ENCODE peak calls at places on chromosomes 13 and 19, in six cellular contexts. M is glutamatergic neuron, U is fibroblast of mammary gland, C is GM06990, W is natural killer cell, D is stomach. H is an unnamed sample.

GRCh38 chr19:11890634-11891033 is 3.1 kb downstream of the ZNF69 start:
- DNase-seq in M (no peak), D (no peak), C (no peak), U (no peak), W (no peak), H (no peak)

GRCh38 chr19:15213715-15214381 is 13.1 kb upstream of the NOTCH3 start:
- DNase-seq in C (no peak), D (peak; percentile 54), M (peak; percentile 62), U (peak; percentile 59), W (no peak), H (no peak)

GRCh38 chr13:39051157-39051556 is 12.9 kb downstream of the NHLRC3 start:
- DNase-seq in D (no peak), M (no peak), U (peak; percentile 62), C (no peak), W (no peak), H (no peak)

GRCh38 chr19:11152318-11153062 is 3.1 kb downstream of the SPC24 start:
- DNase-seq in U (peak; percentile 96), C (no peak), D (peak; percentile 87), M (no peak), W (no peak), H (no peak)

GRCh38 chr19:1063030-1063908 is 3.7 kb upstream of the ARHGAP45 start:
- DNase-seq in M (no peak), C (peak; percentile 79), U (peak; percentile 19), W (peak; percentile 66), D (no peak), H (no peak)

GRCh38 chr19:45117167-45117594 is 24.2 kb downstream of the PPP1R37 start:
- DNase-seq in U (peak; percentile 31), W (no peak), M (no peak), D (no peak), C (peak; percentile 78), H (no peak)

GRCh38 chr19:7013678-7014077 is 7.6 kb downstream of the MBD3L2B start:
- DNase-seq in U (peak; percentile 27), C (no peak), D (no peak), M (no peak), W (no peak), H (no peak)

GRCh38 chr19:443005-443404 is 17.8 kb downstream of the SHC2 start:
- DNase-seq in M (no peak), W (no peak), C (no peak), U (no peak), D (no peak), H (no peak)

GRCh38 chr19:11814707-11815050 is 606 bp downstream of the ZNF440 start:
- DNase-seq in D (no peak), M (no peak), U (peak; percentile 53), W (no peak), C (no peak), H (no peak)

GRCh38 chr13:19060311-19061002 is 121.2 kb downstream of the TUBA3C start:
- DNase-seq in U (no peak), D (no peak), M (no peak), W (no peak), C (no peak), H (no peak)

GRCh38 chr13:45537506-45537905 is 72.8 kb downstream of the COG3 start:
- DNase-seq in C (no peak), U (peak; percentile 62), M (no peak), W (no peak), D (no peak), H (no peak)

GRCh38 chr19:33883869-33884519 is 87.3 kb downstream of the KCTD15 start:
- DNase-seq in D (no peak), W (no peak), U (no peak), M (no peak), C (no peak), H (no peak)

GRCh38 chr13:84870190-84870589 is 929.0 kb downstream of the SLITRK6 start:
- DNase-seq in D (no peak), W (no peak), U (peak; percentile 1), M (no peak), C (no peak), H (no peak)
- TF ChIP-seq CTCF in D (no peak), W (no peak), U (peak; percentile 13), M (no peak), C (no peak), H (no peak)

GRCh38 chr13:57935965-57936364 is 304.4 kb downstream of the PCDH17 start:
- DNase-seq in W (no peak), M (no peak), C (no peak), U (no peak), D (no peak), H (no peak)

GRCh38 chr13:57932071-57932470 is 300.5 kb downstream of the PCDH17 start:
- DNase-seq in C (no peak), W (no peak), U (no peak), M (no peak), D (no peak), H (no peak)

DNA sequence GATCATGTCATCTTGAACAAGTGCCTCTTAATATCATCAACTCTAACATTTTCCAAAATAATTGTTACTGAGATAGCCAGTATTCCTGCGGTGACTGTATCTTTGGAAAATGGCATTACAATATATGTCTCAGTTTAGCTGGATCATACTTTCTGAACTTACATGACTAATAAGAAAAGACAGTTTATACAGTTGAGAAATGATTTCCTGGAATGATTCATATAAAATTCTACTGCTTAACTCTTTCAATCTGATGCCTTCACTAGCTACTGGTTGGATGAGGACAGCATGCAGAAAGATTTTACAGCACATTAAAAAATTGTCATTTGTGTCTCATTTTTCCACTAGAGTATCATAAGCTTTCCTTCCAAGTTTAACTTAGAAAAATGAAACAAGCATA is 302.1 kb downstream of the PCDH17 start:
- DNase-seq in U (no peak), W (no peak), M (no peak), C (no peak), D (no peak), H (no peak)
- TF ChIP-seq CTCF in U (no peak), W (no peak), M (no peak), C (no peak), D (no peak), H (no peak)

DNA sequence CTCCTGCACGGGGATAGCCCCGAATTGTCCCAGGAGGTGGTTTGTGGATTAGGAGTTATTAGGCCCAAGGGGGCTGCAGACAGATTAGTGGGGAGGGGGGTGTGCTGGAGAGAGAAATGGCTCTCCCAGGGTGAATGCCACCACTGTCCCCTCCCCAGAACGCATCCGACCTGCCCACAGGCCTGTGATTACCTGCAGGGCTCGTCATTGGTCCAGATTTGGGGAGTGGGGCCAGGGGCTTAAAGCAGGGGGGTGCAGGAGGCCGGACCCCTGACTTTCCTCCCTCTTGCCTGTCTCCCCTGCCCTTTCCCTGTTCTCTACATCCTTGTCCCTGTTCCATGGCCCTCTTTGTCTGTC is 1.2 kb downstream of the NRTN start:
- DNase-seq in D (no peak), C (no peak), U (no peak), W (no peak), M (no peak), H (no peak)
- TF ChIP-seq CTCF in D (no peak), C (no peak), U (no peak), W (peak; percentile 6), M (peak; percentile 33), H (peak; percentile 6)

DNA sequence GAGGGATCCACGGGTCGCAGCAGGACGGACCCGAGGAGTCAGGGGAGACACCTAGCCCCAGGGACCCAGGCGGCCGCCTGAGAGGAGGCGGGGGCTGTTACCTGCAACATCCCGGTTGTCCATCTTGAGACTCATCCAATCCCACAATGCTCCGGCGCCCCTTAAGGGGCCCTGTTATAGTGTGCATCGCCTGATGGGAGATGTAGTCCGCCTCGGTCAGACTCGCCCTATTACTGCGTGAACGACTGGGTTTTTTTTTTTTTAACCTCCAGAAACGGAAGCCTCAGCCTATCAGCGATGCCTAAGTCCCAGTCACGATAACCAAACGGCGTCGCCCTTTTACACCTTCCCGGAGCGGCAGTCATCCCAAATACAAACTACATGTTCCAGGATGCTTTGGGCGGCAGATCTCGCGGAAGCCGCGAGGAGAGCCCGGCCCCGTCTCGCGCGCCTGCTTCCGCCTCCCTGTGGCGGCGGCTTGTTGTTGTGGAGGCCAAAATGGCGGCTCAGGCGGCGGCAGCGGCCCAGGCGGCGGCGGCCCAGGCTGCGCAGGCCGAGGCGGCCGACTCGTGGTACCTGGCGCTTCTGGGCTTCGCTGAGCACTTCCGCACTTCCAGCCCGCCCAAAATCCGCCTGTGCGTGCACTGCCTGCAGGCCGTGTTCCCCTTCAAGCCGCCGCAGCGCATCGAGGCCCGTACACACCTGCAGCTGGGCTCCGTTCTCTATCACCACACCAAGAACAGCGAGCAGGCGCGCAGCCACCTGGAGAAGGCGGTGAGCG is at the start of the genes MAU2 and SUGP1:
- DNase-seq in M (peak; percentile 89), W (peak; percentile 85), U (peak; percentile 87), C (peak; percentile 94), D (peak; percentile 90), H (peak; percentile 84)
- TF ChIP-seq CTCF in M (no peak), W (peak; percentile 25), U (no peak), C (no peak), D (peak; percentile 41), H (no peak)

GRCh38 chr13:106183410-106184128 is 351.9 kb downstream of the EFNB2 start:
- DNase-seq in M (no peak), W (no peak), U (no peak), D (no peak), C (no peak), H (no peak)

GRCh38 chr13:106186366-106187030 is 349.0 kb downstream of the EFNB2 start:
- DNase-seq in W (no peak), C (no peak), D (no peak), M (no peak), U (peak; percentile 87), H (no peak)

GRCh38 chr13:106187092-106187491 is 348.4 kb downstream of the EFNB2 start:
- DNase-seq in M (no peak), D (no peak), U (peak; percentile 51), W (no peak), C (no peak), H (no peak)

GRCh38 chr13:106184778-106185177 is 350.7 kb downstream of the EFNB2 start:
- DNase-seq in C (no peak), D (no peak), M (no peak), U (no peak), W (no peak), H (no peak)

GRCh38 chr13:106187501-106187900 is 348.0 kb downstream of the EFNB2 start:
- DNase-seq in W (no peak), C (no peak), M (no peak), U (peak; percentile 80), D (no peak), H (no peak)
- TF ChIP-seq CTCF in W (no peak), C (no peak), M (no peak), U (no peak), D (no peak), H (no peak)

GRCh38 chr13:88005188-88005587 is 334.0 kb downstream of the SLITRK5 start:
- DNase-seq in D (no peak), W (no peak), U (peak; percentile 3), M (no peak), C (no peak), H (no peak)
- TF ChIP-seq CTCF in D (no peak), W (no peak), U (peak; percentile 19), M (no peak), C (no peak), H (no peak)

GRCh38 chr13:111099292-111099691 is 15.8 kb upstream of the ARHGEF7 start:
- DNase-seq in W (no peak), M (no peak), D (no peak), U (no peak), C (no peak), H (no peak)
- TF ChIP-seq CTCF in W (no peak), M (no peak), D (no peak), U (no peak), C (no peak), H (no peak)